ENCODE peak calls at places on chromosomes 16 and 17, in five cellular contexts. K is naive thymus-derived CD4-positive, alpha-beta T cell; X is prostate gland; M is neural progenitor cell; W is stomach. D is an unnamed sample. For H3K4me1, the result is how much of the 10 kb centered on the place peaks cover.

GRCh38 chr16:58451945-58452401 is 48.0 kb upstream of the NDRG4 start:
- DNase-seq in M (no peak), K (no peak), W (no peak), X (no peak), D (no peak)

GRCh38 chr17:45873728-45874127 is 20.6 kb upstream of the MAPT start:
- DNase-seq in W (no peak), X (no peak), K (no peak), M (peak), D (no peak)

GRCh38 chr16:84832488-84833141 is 12.8 kb downstream of the CRISPLD2 start:
- DNase-seq in M (no peak), W (peak), X (peak), K (no peak), D (peak)

GRCh38 chr17:45223541-45224528 is 2.1 kb downstream of the FMNL1 start:
- DNase-seq in W (no peak), M (no peak), K (peak), X (no peak), D (no peak)

GRCh38 chr16:59905628-59906027 is 1171.5 kb upstream of the GOT2 start:
- DNase-seq in X (no peak), M (no peak), W (no peak), K (no peak), D (no peak)

GRCh38 chr16:13307255-13307654 is 405.9 kb downstream of the SHISA9 start:
- DNase-seq in K (no peak), X (no peak), M (no peak), W (no peak), D (no peak)

GRCh38 chr17:17849147-17849820 is 12.5 kb upstream of the SREBF1 start:
- DNase-seq in X (no peak), W (peak), K (peak), M (no peak), D (peak)

GRCh38 chr16:71894921-71895678 is at the start of gene IST1:
- DNase-seq in K (peak), W (peak), M (peak), X (peak), D (peak)

GRCh38 chr17:74873036-74873873 is 461 bp upstream of the FDXR start:
- DNase-seq in K (peak), M (peak), X (peak), W (peak), D (peak)

GRCh38 chr16:81940781-81941560 is 70.3 kb downstream of the SDR42E1 start:
- DNase-seq in K (peak), W (no peak), M (peak), X (no peak), D (peak)

GRCh38 chr16:50267651-50268050 is 1.3 kb downstream of the ADCY7 start:
- DNase-seq in M (no peak), K (no peak), X (no peak), W (no peak), D (no peak)

GRCh38 chr17:56269509-56269908 is 116.2 kb downstream of the ANKFN1 start:
- DNase-seq in K (no peak), W (no peak), X (no peak), M (no peak), D (no peak)

GRCh38 chr16:46972429-46972970 is 974 bp downstream of the DNAJA2 start:
- DNase-seq in W (no peak), M (no peak), K (peak), X (no peak), D (peak)

GRCh38 chr16:86963600-86964575 is 353.3 kb downstream of the C16orf95 start:
- DNase-seq in X (no peak), W (no peak), K (no peak), M (no peak), D (no peak)

GRCh38 chr16:11078812-11079459 is 134.6 kb downstream of the CLEC16A start:
- DNase-seq in K (no peak), X (peak), M (no peak), W (no peak), D (no peak)

DNA sequence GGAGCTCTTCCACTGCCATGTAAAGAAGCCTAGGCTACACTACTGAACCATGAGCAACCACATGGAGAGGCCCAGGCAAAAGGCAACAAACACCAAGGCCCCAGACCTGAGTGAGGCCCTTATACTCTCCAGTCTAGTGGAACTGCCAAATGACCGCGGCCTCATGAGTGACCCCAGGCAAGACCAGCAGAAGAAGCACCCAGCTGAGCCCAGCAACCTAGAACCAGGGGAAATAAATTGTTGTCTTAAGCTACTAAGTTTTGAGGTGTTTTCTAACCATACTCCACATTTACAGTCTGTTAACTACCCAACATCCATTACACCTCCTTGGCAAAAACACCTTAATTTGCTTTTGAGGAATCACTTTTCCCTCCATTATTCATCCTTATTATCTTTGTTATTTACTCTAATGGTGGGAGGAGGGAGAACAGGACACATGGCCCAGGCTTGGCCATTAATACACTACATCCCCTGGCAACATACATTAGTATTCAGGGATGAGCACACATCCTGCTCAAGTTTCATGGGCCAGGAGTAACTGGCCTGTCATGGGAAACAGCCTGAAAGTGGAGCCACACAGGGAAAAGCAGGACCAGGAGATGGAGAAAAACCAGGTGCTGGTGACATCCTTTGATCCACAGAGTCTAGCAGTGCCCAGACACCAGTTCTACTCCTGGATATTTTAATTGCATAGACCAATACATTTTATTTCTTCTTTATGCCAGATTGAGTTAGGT is 26.2 kb downstream of the SLC39A11 start:
- DNase-seq in K (no peak), M (no peak), W (no peak), X (no peak), D (no peak)
- H3K4me1 ChIP-seq in K (under half), M (under half), W (under half), X (under half), D (under half)

DNA sequence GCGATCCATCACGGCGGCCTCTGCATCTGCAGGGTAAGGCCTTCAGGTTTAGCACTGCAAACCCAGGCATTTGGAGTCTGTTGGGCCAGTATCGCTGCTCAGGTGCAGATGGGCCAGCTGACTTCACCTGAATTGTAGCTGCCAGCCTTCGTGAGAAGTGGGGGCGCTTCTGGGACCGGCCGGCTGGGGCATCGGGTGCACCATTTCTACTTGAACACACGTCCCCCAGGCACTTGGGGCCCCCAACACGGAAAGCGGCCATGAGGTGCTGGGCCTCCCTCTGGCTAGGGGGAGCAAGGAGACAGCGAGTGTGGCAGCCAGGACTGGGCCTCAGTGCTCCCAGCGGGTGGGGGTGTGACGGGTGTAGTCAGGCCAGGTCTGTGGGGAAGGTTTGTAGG is 767.6 kb downstream of the KCNJ18 start:
- DNase-seq in K (no peak), W (no peak), X (no peak), M (no peak), D (no peak)
- H3K4me1 ChIP-seq in K (under half), W (under half), X (under half), M (under half), D (under half)

GRCh38 chr17:79803421-79803996 is 6.6 kb upstream of the CBX8 start:
- DNase-seq in M (peak), K (no peak), X (no peak), W (no peak), D (no peak)
- H3K4me1 ChIP-seq in M (under half), K (under half), X (under half), W (half or more), D (under half)

GRCh38 chr17:1108560-1108809 is 71.3 kb downstream of the ABR start:
- DNase-seq in M (peak), X (no peak), K (peak), W (no peak), D (no peak)
- H3K4me1 ChIP-seq in M (under half), X (under half), K (under half), W (half or more), D (half or more)

GRCh38 chr17:77137111-77137510 is 3.7 kb upstream of the SEC14L1 start:
- DNase-seq in M (no peak), K (no peak), W (no peak), X (no peak), D (no peak)
- H3K4me1 ChIP-seq in M (under half), K (under half), W (under half), X (under half), D (under half)

GRCh38 chr17:33598795-33599194 is 305.7 kb upstream of the ASIC2 start:
- DNase-seq in M (no peak), X (no peak), W (no peak), K (no peak), D (no peak)
- H3K4me1 ChIP-seq in M (under half), X (under half), W (under half), K (under half), D (under half)